ENCODE peak calls at places on chromosomes 12 and 14, in nine cellular contexts. U is esophagus muscularis mucosa, C is left ventricle myocardium inferior, A is iPS DF 6.9, F is body of pancreas, W is heart left ventricle, Q is esophagus squamous epithelium, N is stomach, J is testis. L is an unnamed sample.

GRCh38 chr14:63551338-63551737 is 8.2 kb upstream of the PPP2R5E start:
- DNase-seq in C (no peak), U (no peak), Q (no peak), F (no peak), N (no peak), W (no peak), A (no peak), J (no peak), L (no peak)

GRCh38 chr14:67999693-68000384 is 180.3 kb downstream of the RAD51B start:
- DNase-seq in Q (no peak), N (no peak), W (no peak), C (no peak), A (no peak), J (no peak), U (no peak), F (no peak), L (no peak)

GRCh38 chr14:100891051-100891450 is 12.5 kb downstream of the RTL1 start:
- DNase-seq in W (peak; percentile 11), N (peak; percentile 9), Q (no peak), J (peak; percentile 8), F (peak; percentile 8), U (no peak), A (no peak), C (peak; percentile 1), L (no peak)

GRCh38 chr12:81167694-81168093 is 89.8 kb downstream of the ACSS3 start:
- DNase-seq in F (no peak), J (no peak), W (no peak), A (peak; percentile 7), U (no peak), N (no peak), Q (no peak), C (no peak), L (no peak)

GRCh38 chr12:124680863-124681778 is 113.7 kb upstream of the NCOR2 start:
- DNase-seq in J (no peak), C (peak; percentile 67), F (no peak), W (no peak), Q (no peak), A (peak; percentile 27), U (peak; percentile 95), N (no peak), L (no peak)

GRCh38 chr12:9687228-9687627 is 17.7 kb downstream of the CLEC2D start:
- DNase-seq in N (no peak), F (no peak), U (no peak), W (no peak), J (no peak), C (no peak), A (no peak), Q (no peak), L (no peak)

GRCh38 chr12:52815161-52815560 is 1.2 kb upstream of the KRT4 start:
- DNase-seq in Q (no peak), C (no peak), J (no peak), W (no peak), A (no peak), U (no peak), N (no peak), F (no peak), L (no peak)

GRCh38 chr12:26239508-26240328 is 44.3 kb downstream of the SSPN start:
- DNase-seq in N (no peak), J (peak; percentile 63), Q (no peak), W (peak; percentile 62), C (peak; percentile 66), A (no peak), F (peak; percentile 26), U (no peak), L (no peak)

GRCh38 chr12:21169878-21170472 is 39.0 kb downstream of the SLCO1B1 start:
- DNase-seq in A (peak; percentile 73), F (peak; percentile 57), N (peak; percentile 51), C (no peak), Q (no peak), J (peak; percentile 71), W (no peak), U (no peak), L (peak; percentile 55)

GRCh38 chr12:114408881-114409795 is 3.2 kb upstream of the TBX5 start:
- DNase-seq in Q (no peak), J (no peak), F (no peak), C (peak; percentile 56), W (peak; percentile 45), A (no peak), U (no peak), N (no peak), L (no peak)

GRCh38 chr12:132423251-132424117 is 66.5 kb upstream of the FBRSL1 start:
- DNase-seq in A (no peak), C (no peak), N (no peak), W (no peak), U (no peak), J (peak; percentile 83), F (no peak), Q (no peak), L (peak; percentile 68)

GRCh38 chr12:75979181-75979580 is 52.4 kb downstream of the PHLDA1 start:
- DNase-seq in F (no peak), W (no peak), A (no peak), Q (no peak), N (no peak), C (no peak), U (no peak), J (no peak), L (no peak)

GRCh38 chr12:122980192-122981035 is at the start of gene ARL6IP4:
- DNase-seq in N (peak; percentile 70), U (no peak), A (no peak), Q (no peak), W (peak; percentile 72), C (peak; percentile 69), F (peak; percentile 66), J (peak; percentile 63), L (peak; percentile 82)

GRCh38 chr12:77324763-77325468 is 259.5 kb upstream of the E2F7 start:
- DNase-seq in N (peak; percentile 79), J (peak; percentile 77), W (peak; percentile 78), C (peak; percentile 76), Q (no peak), F (peak; percentile 63), A (peak; percentile 66), U (no peak), L (peak; percentile 83)

GRCh38 chr14:42112108-42112507 is 505.4 kb downstream of the LRFN5 start:
- DNase-seq in C (no peak), U (no peak), W (no peak), J (no peak), N (no peak), A (no peak), Q (no peak), F (no peak), L (no peak)

GRCh38 chr12:22744197-22744596 is 119.2 kb downstream of the ETNK1 start:
- DNase-seq in Q (no peak), J (no peak), C (no peak), A (no peak), U (no peak), N (no peak), W (no peak), F (no peak), L (no peak)

GRCh38 chr14:105385322-105385637 is 13.1 kb upstream of the TEX22 start:
- DNase-seq in U (no peak), A (no peak), C (peak; percentile 13), N (no peak), W (peak; percentile 15), J (no peak), Q (no peak), F (no peak), L (peak; percentile 45)

GRCh38 chr12:112018571-112019237 is 5.5 kb downstream of the ERP29 start:
- DNase-seq in F (no peak), Q (no peak), U (no peak), W (no peak), J (no peak), C (no peak), N (no peak), A (no peak), L (no peak)

GRCh38 chr12:29148958-29149690 is at the start of gene FAR2:
- DNase-seq in J (peak; percentile 30), W (peak; percentile 62), F (peak; percentile 15), U (no peak), Q (no peak), A (no peak), N (peak; percentile 43), C (peak; percentile 51), L (peak; percentile 82)
- H3K4me1 ChIP-seq in J (no peaks in the 10 kb centered on the region), W (peaks cover 34% of the 10 kb centered on the region), F (peaks cover 13% of the 10 kb centered on the region), U (peaks cover 4% of the 10 kb centered on the region), Q (peaks cover 8% of the 10 kb centered on the region), A (peaks cover 3% of the 10 kb centered on the region), N (peaks cover 27% of the 10 kb centered on the region), C (peaks cover 46% of the 10 kb centered on the region), L (peaks cover 18% of the 10 kb centered on the region)

GRCh38 chr12:56886319-56886718 is 47.9 kb downstream of the SDR9C7 start:
- DNase-seq in Q (no peak), F (no peak), U (peak; percentile 47), A (no peak), W (no peak), J (no peak), C (no peak), N (no peak), L (no peak)

GRCh38 chr12:56884421-56884820 is 49.8 kb downstream of the SDR9C7 start:
- DNase-seq in N (no peak), F (no peak), Q (no peak), W (no peak), U (no peak), J (no peak), A (no peak), C (no peak), L (no peak)

GRCh38 chr12:56880416-56881035 is 53.7 kb downstream of the SDR9C7 start:
- DNase-seq in U (peak; percentile 4), C (no peak), A (no peak), Q (no peak), N (no peak), J (no peak), W (no peak), F (no peak), L (no peak)

DNA sequence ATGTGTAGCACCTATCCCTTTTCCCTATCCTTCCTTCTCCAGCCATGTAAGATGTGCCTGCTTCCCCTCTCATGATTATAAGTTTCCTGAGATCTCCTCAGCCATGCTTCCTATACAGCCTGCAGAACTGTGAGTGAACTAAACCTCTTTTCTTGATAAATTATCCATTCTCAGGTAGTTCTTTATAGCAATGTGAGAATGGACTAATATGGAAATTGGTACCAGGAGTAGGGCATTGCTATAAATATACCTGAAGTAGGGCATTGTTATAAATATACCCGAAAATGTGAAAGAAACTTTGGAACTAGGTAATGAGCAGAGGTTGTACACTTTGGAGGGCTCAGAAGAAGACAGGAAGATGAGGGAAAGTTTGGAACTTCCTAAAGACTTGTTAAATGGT is 48.9 kb downstream of the SDR9C7 start:
- DNase-seq in J (no peak), U (no peak), A (no peak), N (no peak), Q (no peak), C (no peak), W (no peak), F (no peak), L (no peak)
- H3K9me3 ChIP-seq in J (no peaks in the 10 kb centered on the region), U (peaks cover 7% of the 10 kb centered on the region), A (no peaks in the 10 kb centered on the region), N (peaks cover 22% of the 10 kb centered on the region), Q (no peaks in the 10 kb centered on the region), C (peaks cover 26% of the 10 kb centered on the region), W (peaks cover 3% of the 10 kb centered on the region), F (no peaks in the 10 kb centered on the region), L (peaks cover 22% of the 10 kb centered on the region)

GRCh38 chr14:36510874-36511273 is 9.2 kb downstream of the NKX2-1 start:
- DNase-seq in N (no peak), A (no peak), J (no peak), U (no peak), W (no peak), Q (no peak), C (no peak), F (no peak), L (no peak)
- H3K4me1 ChIP-seq in N (peaks cover 44% of the 10 kb centered on the region), A (peaks cover 7% of the 10 kb centered on the region), J (no peaks in the 10 kb centered on the region), U (peaks cover 4% of the 10 kb centered on the region), W (no peaks in the 10 kb centered on the region), Q (peaks cover 2% of the 10 kb centered on the region), C (peaks cover 2% of the 10 kb centered on the region), F (no peaks in the 10 kb centered on the region), L (no peaks in the 10 kb centered on the region)

GRCh38 chr12:38113991-38114390 is 202.6 kb upstream of the ALG10B start:
- DNase-seq in F (no peak), C (no peak), J (no peak), W (no peak), N (no peak), A (no peak), Q (no peak), U (no peak), L (no peak)

GRCh38 chr12:38110026-38110699 is 206.4 kb upstream of the ALG10B start:
- DNase-seq in F (no peak), Q (no peak), U (no peak), N (no peak), W (no peak), C (no peak), A (no peak), J (no peak), L (no peak)
- H3K9me3 ChIP-seq in F (no peaks in the 10 kb centered on the region), Q (no peaks in the 10 kb centered on the region), U (no peaks in the 10 kb centered on the region), N (no peaks in the 10 kb centered on the region), W (no peaks in the 10 kb centered on the region), C (no peaks in the 10 kb centered on the region), A (peaks cover 3% of the 10 kb centered on the region), J (no peaks in the 10 kb centered on the region), L (no peaks in the 10 kb centered on the region)